ENCODE peak calls at places on chromosomes 13 and 19, in nine cellular contexts. Y, S, C, I, V, B, N, J and G are unnamed samples.

GRCh38 chr19:51688665-51689571 is 4.2 kb upstream of the SPACA6 start:
- DNase-seq in Y (peak; percentile 67), S (peak; percentile 94), C (peak; percentile 44), I (no peak), V (peak; percentile 30), B (peak; percentile 93), N (no peak), J (peak; percentile 73), G (peak; percentile 56)

GRCh38 chr19:19113040-19113541 is 25.2 kb downstream of the TMEM161A start:
- DNase-seq in Y (no peak), S (no peak), C (no peak), I (no peak), V (no peak), B (peak; percentile 52), N (no peak), J (peak; percentile 30), G (peak; percentile 74)

GRCh38 chr19:43425567-43426392 is 11.1 kb downstream of the TEX101 start:
- DNase-seq in Y (no peak), S (no peak), C (no peak), I (no peak), V (peak; percentile 28), B (no peak), N (no peak), J (peak; percentile 46), G (no peak)

GRCh38 chr13:84339456-84339855 is 457.2 kb upstream of the SLITRK1 start:
- DNase-seq in Y (no peak), S (no peak), C (no peak), I (no peak), V (no peak), B (no peak), N (no peak), J (no peak), G (no peak)

GRCh38 chr19:13155472-13156284 is 5.5 kb downstream of the IER2 start:
- DNase-seq in Y (peak; percentile 72), S (peak; percentile 89), C (peak; percentile 86), I (peak; percentile 85), V (peak; percentile 22), B (peak; percentile 73), N (peak; percentile 68), J (peak; percentile 87), G (peak; percentile 57)

GRCh38 chr19:36028313-36029041 is 4.2 kb downstream of the CLIP3 start:
- DNase-seq in Y (no peak), S (no peak), C (no peak), I (no peak), V (no peak), B (no peak), N (no peak), J (no peak), G (no peak)

GRCh38 chr19:48966541-48967345 is 1.6 kb downstream of the FTL start:
- DNase-seq in Y (no peak), S (no peak), C (no peak), I (no peak), V (no peak), B (no peak), N (no peak), J (no peak), G (no peak)

GRCh38 chr19:36060430-36060829 is 5.7 kb downstream of the WDR62 start:
- DNase-seq in Y (no peak), S (no peak), C (peak; percentile 20), I (no peak), V (no peak), B (peak; percentile 81), N (peak; percentile 7), J (peak; percentile 51), G (peak; percentile 53)

GRCh38 chr19:16325161-16325527 is 518 bp downstream of the KLF2 start:
- DNase-seq in Y (peak; percentile 33), S (no peak), C (peak; percentile 36), I (peak; percentile 50), V (no peak), B (peak; percentile 48), N (no peak), J (no peak), G (peak; percentile 44)

GRCh38 chr19:48964205-48965032 is 690 bp upstream of the FTL start:
- DNase-seq in Y (no peak), S (peak; percentile 64), C (peak; percentile 44), I (peak; percentile 10), V (no peak), B (no peak), N (no peak), J (no peak), G (no peak)

GRCh38 chr13:114043421-114044053 is 69.7 kb upstream of the C13orf46 start:
- DNase-seq in Y (no peak), S (peak; percentile 76), C (peak; percentile 25), I (no peak), V (no peak), B (peak; percentile 92), N (no peak), J (peak; percentile 46), G (peak; percentile 95)

GRCh38 chr19:46374526-46375475 is 27.9 kb downstream of the PPP5C start:
- DNase-seq in Y (no peak), S (no peak), C (no peak), I (no peak), V (no peak), B (no peak), N (no peak), J (no peak), G (no peak)

GRCh38 chr13:50387124-50387581 is 371.9 kb downstream of the KCNRG start:
- DNase-seq in Y (no peak), S (no peak), C (peak; percentile 56), I (no peak), V (no peak), B (peak; percentile 52), N (peak; percentile 10), J (peak; percentile 56), G (no peak)

GRCh38 chr19:5607318-5608270 is 15.0 kb downstream of the SAFB2 start:
- DNase-seq in Y (no peak), S (peak; percentile 14), C (no peak), I (no peak), V (no peak), B (no peak), N (no peak), J (no peak), G (no peak)

GRCh38 chr19:6876790-6877189 is 10.6 kb upstream of the ADGRE1 start:
- DNase-seq in Y (no peak), S (no peak), C (no peak), I (no peak), V (peak; percentile 80), B (no peak), N (no peak), J (no peak), G (no peak)

GRCh38 chr13:87274209-87274819 is 396.9 kb upstream of the SLITRK5 start:
- DNase-seq in Y (peak; percentile 33), S (no peak), C (peak; percentile 45), I (no peak), V (peak; percentile 71), B (peak; percentile 2), N (peak; percentile 1), J (peak; percentile 43), G (peak; percentile 1)

GRCh38 chr19:325937-326565 is 18.5 kb downstream of the MIER2 start:
- DNase-seq in Y (no peak), S (no peak), C (no peak), I (no peak), V (no peak), B (no peak), N (no peak), J (no peak), G (no peak)

GRCh38 chr13:48302920-48303330 is 626 bp upstream of the RB1 start:
- DNase-seq in Y (no peak), S (no peak), C (no peak), I (no peak), V (no peak), B (no peak), N (no peak), J (no peak), G (no peak)

GRCh38 chr19:55591555-55591954 is 7.8 kb downstream of the FIZ1 start:
- DNase-seq in Y (no peak), S (no peak), C (no peak), I (no peak), V (no peak), B (no peak), N (no peak), J (no peak), G (no peak)

GRCh38 chr19:20968092-20968491 is 45.0 kb downstream of the ZNF85 start:
- DNase-seq in Y (no peak), S (no peak), C (no peak), I (no peak), V (no peak), B (no peak), N (no peak), J (no peak), G (no peak)

GRCh38 chr13:44218501-44219240 is 155.0 kb upstream of the SERP2 start:
- DNase-seq in Y (no peak), S (peak; percentile 86), C (no peak), I (no peak), V (no peak), B (no peak), N (no peak), J (no peak), G (no peak)

GRCh38 chr13:107450931-107451330 is 764.4 kb downstream of the LIG4 start:
- DNase-seq in Y (no peak), S (peak; percentile 77), C (no peak), I (no peak), V (no peak), B (peak; percentile 83), N (peak; percentile 1), J (peak; percentile 81), G (peak; percentile 91)

GRCh38 chr13:113625965-113626661 is 31.9 kb downstream of the ATP4B start:
- DNase-seq in Y (no peak), S (peak; percentile 35), C (no peak), I (no peak), V (no peak), B (peak; percentile 74), N (no peak), J (peak; percentile 54), G (no peak)

GRCh38 chr13:63696055-63696454 is 2280.4 kb upstream of the PCDH20 start:
- DNase-seq in Y (no peak), S (no peak), C (no peak), I (no peak), V (no peak), B (peak; percentile 1), N (no peak), J (peak; percentile 5), G (no peak)

GRCh38 chr13:106095919-106096318 is 439.5 kb downstream of the EFNB2 start:
- DNase-seq in Y (no peak), S (no peak), C (no peak), I (no peak), V (no peak), B (no peak), N (no peak), J (no peak), G (no peak)

GRCh38 chr13:57666554-57666953 is 35.0 kb downstream of the PCDH17 start:
- DNase-seq in Y (no peak), S (no peak), C (no peak), I (no peak), V (no peak), B (no peak), N (no peak), J (no peak), G (no peak)

GRCh38 chr19:13013649-13014048 is 18.4 kb downstream of the NFIX start:
- DNase-seq in Y (no peak), S (no peak), C (peak; percentile 26), I (no peak), V (no peak), B (no peak), N (no peak), J (no peak), G (no peak)

GRCh38 chr19:18879579-18880373 is 16.2 kb downstream of the CERS1 start:
- DNase-seq in Y (no peak), S (no peak), C (peak; percentile 35), I (no peak), V (no peak), B (no peak), N (no peak), J (peak; percentile 27), G (no peak)

GRCh38 chr13:89966524-89966923 is 1381.0 kb upstream of the MIR17HG start:
- DNase-seq in Y (no peak), S (no peak), C (no peak), I (no peak), V (no peak), B (no peak), N (no peak), J (no peak), G (no peak)

GRCh38 chr19:29526730-29527499 is 1.1 kb downstream of the VSTM2B start:
- DNase-seq in Y (no peak), S (no peak), C (peak; percentile 43), I (peak; percentile 34), V (no peak), B (no peak), N (peak; percentile 11), J (no peak), G (no peak)

GRCh38 chr19:48295458-48295857 is 25.6 kb downstream of the ZNF114 start:
- DNase-seq in Y (no peak), S (no peak), C (no peak), I (no peak), V (no peak), B (no peak), N (no peak), J (no peak), G (no peak)